ENCODE peak calls at places on chromosomes 11 and 22, in seven cellular contexts. E is AG08396; J is hepatic stellate cell; Y is ELR; K is glutamatergic neuron; A is NCI-H2081; D is stimulated activated CD8-positive, alpha-beta memory T cell treated with anti-CD3 and anti-CD28 coated beads, Interleukin-12 subunit alpha, Interleukin-12 subunit beta, amount 100 ng/mL, for 4 hours. R is an unnamed sample.
A peak's percentile ranks its signal among the peaks of the same experiment; 100 is the strongest.

GRCh38 chr22:33923660-33924246 is 3.5 kb upstream of the LARGE1 start:
- DNase-seq in E (peak; percentile 61), J (peak; percentile 60), Y (peak; percentile 33), K (peak; percentile 66), A (peak; percentile 21), D (no peak), R (no peak)

GRCh38 chr22:46761017-46761416 is 1.4 kb upstream of the TBC1D22A start:
- DNase-seq in E (no peak), J (no peak), Y (no peak), K (no peak), A (no peak), D (no peak), R (no peak)

GRCh38 chr11:32438883-32439487 is 3.6 kb upstream of the WT1 start:
- DNase-seq in E (no peak), J (peak; percentile 34), Y (no peak), K (peak; percentile 44), A (no peak), D (no peak), R (no peak)

GRCh38 chr22:43399338-43399979 is 12.4 kb upstream of the MPPED1 start:
- DNase-seq in E (peak; percentile 43), J (no peak), Y (no peak), K (no peak), A (no peak), D (no peak), R (no peak)

GRCh38 chr22:43722444-43722843 is 89.7 kb downstream of the EFCAB6 start:
- DNase-seq in E (no peak), J (no peak), Y (no peak), K (no peak), A (no peak), D (no peak), R (no peak)

GRCh38 chr11:112453601-112454577 is 193.2 kb upstream of the PLET1 start:
- DNase-seq in E (peak; percentile 50), J (no peak), Y (peak; percentile 56), K (peak; percentile 68), A (no peak), D (no peak), R (no peak)

GRCh38 chr11:119686483-119686882 is 42.5 kb downstream of the NECTIN1 start:
- DNase-seq in E (no peak), J (no peak), Y (no peak), K (no peak), A (no peak), D (no peak), R (peak; percentile 43)

GRCh38 chr11:128135451-128135850 is 451.9 kb downstream of the ETS1 start:
- DNase-seq in E (no peak), J (no peak), Y (no peak), K (no peak), A (no peak), D (no peak), R (no peak)

GRCh38 chr11:12840871-12841516 is 166.8 kb downstream of the TEAD1 start:
- DNase-seq in E (no peak), J (no peak), Y (peak; percentile 63), K (no peak), A (no peak), D (no peak), R (no peak)

GRCh38 chr11:2305862-2306823 is 4.3 kb downstream of the TSPAN32 start:
- DNase-seq in E (peak; percentile 83), J (peak; percentile 80), Y (peak; percentile 29), K (no peak), A (no peak), D (no peak), R (no peak)

GRCh38 chr11:67271548-67272284 is 5.4 kb downstream of the GRK2 start:
- DNase-seq in E (no peak), J (no peak), Y (no peak), K (peak; percentile 43), A (no peak), D (no peak), R (peak; percentile 53)

GRCh38 chr11:33389635-33390034 is 132.5 kb downstream of the HIPK3 start:
- DNase-seq in E (no peak), J (no peak), Y (no peak), K (no peak), A (no peak), D (no peak), R (no peak)

GRCh38 chr11:124656759-124657627 is 16.5 kb downstream of the SIAE start:
- DNase-seq in E (no peak), J (no peak), Y (no peak), K (peak; percentile 65), A (no peak), D (no peak), R (peak; percentile 37)

GRCh38 chr11:6705905-6706535 is 22.9 kb upstream of the MRPL17 start:
- DNase-seq in E (peak; percentile 50), J (peak; percentile 23), Y (peak; percentile 73), K (peak; percentile 58), A (peak; percentile 25), D (no peak), R (no peak)

GRCh38 chr11:73193251-73194033 is 24.6 kb upstream of the P2RY2 start:
- DNase-seq in E (no peak), J (no peak), Y (peak; percentile 47), K (peak; percentile 9), A (no peak), D (no peak), R (no peak)

GRCh38 chr11:7442588-7443215 is 42.6 kb upstream of the OLFML1 start:
- DNase-seq in E (peak; percentile 70), J (peak; percentile 58), Y (peak; percentile 62), K (peak; percentile 89), A (peak; percentile 32), D (peak; percentile 11), R (peak; percentile 63)

GRCh38 chr11:77270921-77271320 is 30.6 kb downstream of the GDPD4 start:
- DNase-seq in E (no peak), J (no peak), Y (no peak), K (no peak), A (no peak), D (no peak), R (no peak)

GRCh38 chr11:76671236-76671590 is 666 bp upstream of the LRRC32 start:
- DNase-seq in E (no peak), J (no peak), Y (no peak), K (no peak), A (no peak), D (no peak), R (no peak)

GRCh38 chr11:47233989-47234668 is 14.5 kb downstream of the ACP2 start:
- DNase-seq in E (peak; percentile 47), J (peak; percentile 53), Y (peak; percentile 93), K (no peak), A (peak; percentile 51), D (no peak), R (peak; percentile 42)

GRCh38 chr11:35771722-35772121 is 109.1 kb downstream of the TRIM44 start:
- DNase-seq in E (no peak), J (no peak), Y (no peak), K (no peak), A (no peak), D (no peak), R (no peak)

GRCh38 chr11:46762248-46762647 is 43.2 kb downstream of the F2 start:
- DNase-seq in E (no peak), J (no peak), Y (no peak), K (no peak), A (no peak), D (no peak), R (no peak)

GRCh38 chr22:25235547-25236290 is 16.3 kb downstream of the CRYBB2 start:
- DNase-seq in E (peak; percentile 96), J (peak; percentile 96), Y (peak; percentile 68), K (peak; percentile 93), A (peak; percentile 63), D (peak; percentile 3), R (peak; percentile 91)

GRCh38 chr11:66883021-66883968 is 26.4 kb downstream of the LRFN4 start:
- DNase-seq in E (peak; percentile 57), J (peak; percentile 64), Y (peak; percentile 81), K (peak; percentile 88), A (peak; percentile 80), D (peak; percentile 21), R (peak; percentile 83)

GRCh38 chr22:43273902-43274484 is 69.2 kb downstream of the SCUBE1 start:
- DNase-seq in E (peak; percentile 77), J (peak; percentile 82), Y (peak; percentile 70), K (peak; percentile 52), A (peak; percentile 22), D (no peak), R (no peak)

GRCh38 chr11:45097721-45098493 is 48.5 kb upstream of the PRDM11 start:
- DNase-seq in E (peak; percentile 49), J (peak; percentile 55), Y (peak; percentile 24), K (no peak), A (no peak), D (no peak), R (no peak)

GRCh38 chr11:7473702-7474101 is 11.6 kb upstream of the OLFML1 start:
- DNase-seq in E (no peak), J (no peak), Y (no peak), K (no peak), A (no peak), D (no peak), R (no peak)

GRCh38 chr11:93820085-93820710 is 30.2 kb downstream of the VSTM5 start:
- DNase-seq in E (no peak), J (no peak), Y (no peak), K (no peak), A (no peak), D (no peak), R (no peak)

GRCh38 chr22:25420471-25420924 is 144.0 kb upstream of the GRK3 start:
- DNase-seq in E (no peak), J (no peak), Y (no peak), K (no peak), A (no peak), D (no peak), R (no peak)

GRCh38 chr22:38069372-38070249 is 12.4 kb downstream of the PICK1 start:
- DNase-seq in E (peak; percentile 83), J (peak; percentile 90), Y (peak; percentile 18), K (peak; percentile 81), A (peak; percentile 78), D (no peak), R (no peak)

GRCh38 chr11:13448876-13449275 is 14.1 kb downstream of the BTBD10 start:
- DNase-seq in E (no peak), J (no peak), Y (no peak), K (no peak), A (no peak), D (no peak), R (no peak)

GRCh38 chr11:61567286-61568061 is 13.4 kb downstream of the SYT7 start:
- DNase-seq in E (peak; percentile 93), J (peak; percentile 91), Y (peak; percentile 77), K (peak; percentile 82), A (no peak), D (no peak), R (peak; percentile 88)

GRCh38 chr11:57055780-57056179 is 67.1 kb downstream of the OR5AK2 start:
- DNase-seq in E (no peak), J (no peak), Y (no peak), K (no peak), A (no peak), D (no peak), R (no peak)

GRCh38 chr22:39098026-39098425 is 982 bp downstream of the APOBEC3H start:
- DNase-seq in E (no peak), J (no peak), Y (no peak), K (no peak), A (no peak), D (no peak), R (no peak)

GRCh38 chr11:78209478-78209877 is 20.8 kb downstream of the USP35 start:
- DNase-seq in E (no peak), J (no peak), Y (no peak), K (no peak), A (no peak), D (no peak), R (peak; percentile 77)

GRCh38 chr22:50670513-50670912 is 2.1 kb upstream of the SHANK3 start:
- DNase-seq in E (no peak), J (no peak), Y (no peak), K (no peak), A (no peak), D (no peak), R (no peak)

R was measured in upper lobe of left lung.